ENCODE peak calls at places on chromosomes 2 and 18, in nine cellular contexts. Y, W, Z, E, F, G, K, M and P are unnamed samples.

GRCh38 chr18:31942301-31942998 is 478 bp downstream of the TRAPPC8 start:
- DNase-seq in E (peak; percentile 88), F (peak; percentile 80), Z (no peak), M (no peak), G (peak; percentile 16), W (no peak), K (peak; percentile 63), Y (peak; percentile 60), P (peak; percentile 22)

GRCh38 chr18:74456409-74457042 is 582 bp downstream of the DIPK1C start:
- DNase-seq in Y (peak; percentile 17), E (peak; percentile 59), M (no peak), Z (no peak), W (peak; percentile 35), G (no peak), F (no peak), K (no peak), P (no peak)

GRCh38 chr2:152550386-152550785 is 166.9 kb downstream of the PRPF40A start:
- DNase-seq in Z (no peak), Y (no peak), G (no peak), K (no peak), F (no peak), E (no peak), M (no peak), W (no peak), P (no peak)

GRCh38 chr18:75211721-75212625 is 1.4 kb downstream of the TSHZ1 start:
- DNase-seq in E (peak; percentile 48), M (peak; percentile 35), Y (peak; percentile 65), G (peak; percentile 44), W (peak; percentile 62), F (peak; percentile 83), Z (no peak), K (peak; percentile 73), P (peak; percentile 29)

GRCh38 chr2:166170356-166170755 is 42.5 kb upstream of the SCN1A start:
- DNase-seq in Z (no peak), E (no peak), M (no peak), F (no peak), Y (no peak), W (no peak), K (no peak), G (no peak), P (no peak)

GRCh38 chr2:46679761-46680160 is 200.4 kb downstream of the TMEM247 start:
- DNase-seq in Y (no peak), G (no peak), K (no peak), W (no peak), E (no peak), F (no peak), Z (no peak), M (no peak), P (no peak)

GRCh38 chr18:75378674-75379315 is 48.7 kb downstream of the SMIM21 start:
- DNase-seq in W (no peak), Y (peak; percentile 12), G (no peak), K (no peak), F (no peak), Z (no peak), E (peak; percentile 24), M (no peak), P (no peak)

GRCh38 chr2:171553858-171554257 is 31.6 kb downstream of the CYBRD1 start:
- DNase-seq in M (no peak), Y (peak; percentile 39), G (no peak), K (no peak), W (no peak), Z (no peak), E (no peak), F (no peak), P (no peak)